ENCODE peak calls at places on chromosome 10, in four cellular contexts. Z is upper lobe of left lung, X is K562, B is stomach. Q is an unnamed sample.

GRCh38 chr10:5234106-5234877 is 37.7 kb downstream of the AKR1C4 start:
- DNase-seq in Z (no peak), X (no peak), B (peak), Q (peak)

GRCh38 chr10:89241491-89242339 is 9.9 kb downstream of the LIPA start:
- DNase-seq in Z (no peak), X (no peak), B (no peak), Q (no peak)

GRCh38 chr10:112991888-112992491 is 41.9 kb downstream of the TCF7L2 start:
- DNase-seq in Z (peak), X (no peak), B (no peak), Q (no peak)

GRCh38 chr10:126387931-126388911 is at the start of gene ADAM12:
- DNase-seq in Z (peak), X (no peak), B (no peak), Q (peak)

GRCh38 chr10:94103902-94104301 is 110.2 kb downstream of the PLCE1 start:
- DNase-seq in Z (no peak), X (no peak), B (no peak), Q (no peak)

GRCh38 chr10:53572799-53573198 is 800.2 kb upstream of the MBL2 start:
- DNase-seq in Z (no peak), X (no peak), B (no peak), Q (no peak)

GRCh38 chr10:115082521-115082920 is 10.6 kb upstream of the ATRNL1 start:
- DNase-seq in Z (no peak), X (no peak), B (no peak), Q (no peak)

GRCh38 chr10:58625070-58625469 is 112.4 kb downstream of the BICC1 start:
- DNase-seq in Z (no peak), X (no peak), B (no peak), Q (no peak)

GRCh38 chr10:115760131-115760530 is 512.9 kb downstream of the GFRA1 start:
- DNase-seq in Z (no peak), X (no peak), B (no peak), Q (no peak)

DNA sequence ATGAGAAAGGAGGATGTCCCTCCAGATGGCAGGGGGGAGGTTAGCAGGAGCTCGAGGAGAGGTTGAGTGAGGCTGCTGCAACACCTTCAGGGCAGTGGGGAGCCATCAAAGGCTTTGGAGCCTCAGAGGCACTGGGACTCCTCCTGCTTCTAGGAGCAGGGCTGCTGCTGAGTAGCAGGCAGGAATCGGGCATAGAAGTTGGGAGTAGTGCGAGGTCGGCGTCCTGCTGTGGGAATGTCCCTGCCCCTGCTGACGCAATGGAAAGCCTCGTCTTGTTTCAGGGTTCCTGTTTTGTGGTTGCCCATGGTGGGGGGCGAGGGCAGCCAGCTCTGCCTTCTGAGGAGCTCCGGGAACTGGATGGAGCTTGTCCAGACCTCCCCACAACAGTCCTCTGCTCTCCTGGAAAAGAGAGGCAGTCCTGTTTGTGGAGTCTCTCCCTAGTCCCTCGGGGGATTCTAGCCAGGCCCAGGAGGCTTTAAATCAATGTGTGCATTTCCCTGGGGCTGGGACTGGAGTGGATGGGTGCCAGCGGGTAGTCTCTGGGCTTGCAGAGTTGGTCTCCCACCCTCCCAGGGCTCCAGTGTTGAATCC is 98.8 kb upstream of the PPIF start:
- DNase-seq in Z (no peak), X (no peak), B (no peak), Q (peak)
- TF ChIP-seq EP300 in Z (no peak), X (no peak), B (peak), Q (peak)

GRCh38 chr10:649798-650690 is 39.4 kb downstream of the DIP2C start:
- DNase-seq in Z (no peak), X (no peak), B (peak), Q (no peak)
- TF ChIP-seq POLR2A in Z (no peak), X (no peak), B (no peak), Q (no peak)

GRCh38 chr10:70362357-70362756 is 20.1 kb downstream of the LRRC20 start:
- DNase-seq in Z (no peak), X (no peak), B (no peak), Q (no peak)

GRCh38 chr10:70364772-70365091 is 17.7 kb downstream of the LRRC20 start:
- DNase-seq in Z (no peak), X (no peak), B (no peak), Q (no peak)

GRCh38 chr10:70367195-70367796 is 15.1 kb downstream of the LRRC20 start:
- DNase-seq in Z (no peak), X (no peak), B (no peak), Q (no peak)

GRCh38 chr10:70363292-70363691 is 19.1 kb downstream of the LRRC20 start:
- DNase-seq in Z (no peak), X (no peak), B (no peak), Q (no peak)

GRCh38 chr10:70364001-70364771 is 18.2 kb downstream of the LRRC20 start:
- DNase-seq in Z (peak), X (peak), B (peak), Q (peak)
- TF ChIP-seq EP300 in Z (peak), X (peak), B (no peak), Q (no peak)

DNA sequence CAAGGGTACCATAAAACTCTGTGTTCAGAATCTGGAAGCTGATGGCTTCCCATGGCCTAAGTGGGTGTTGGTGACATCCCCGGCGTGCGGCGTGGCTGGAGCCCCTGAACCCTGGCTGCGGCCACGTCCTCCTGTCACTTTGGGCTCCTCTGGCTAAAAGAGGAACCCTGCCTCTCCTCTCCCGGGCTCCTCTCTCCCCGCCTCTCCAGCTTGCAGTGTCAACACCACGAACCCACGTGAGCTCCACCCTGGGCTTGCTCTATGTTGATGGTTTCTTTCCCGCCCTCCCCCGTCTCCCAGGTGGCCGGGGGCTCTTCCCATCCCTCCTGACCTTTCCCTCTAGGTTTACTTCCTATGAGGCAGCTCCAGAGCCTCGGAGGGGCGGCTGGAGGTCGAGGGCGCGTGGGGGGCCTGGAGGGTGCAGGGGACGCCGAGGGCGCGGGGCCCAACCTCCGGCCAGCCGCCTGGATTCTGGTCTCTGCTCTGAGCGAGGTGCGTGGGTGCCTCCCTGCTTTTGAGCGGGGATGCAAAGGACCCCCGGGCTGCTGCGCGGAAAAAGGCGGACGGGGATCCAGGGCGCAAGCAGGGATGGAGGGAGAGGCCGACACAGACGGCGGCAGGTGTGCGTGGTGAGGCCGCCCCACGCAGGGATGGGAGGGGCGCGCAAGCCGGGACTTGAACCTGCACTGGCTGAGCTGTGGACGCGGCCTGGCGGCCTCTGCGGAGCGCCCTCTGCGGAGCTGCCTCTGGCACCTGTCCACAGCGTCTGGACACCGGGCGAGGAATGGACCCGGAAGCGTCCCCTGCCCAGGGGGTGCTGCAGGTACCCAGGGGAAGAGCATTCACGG is 115.5 kb upstream of the DIP2C start:
- DNase-seq in Z (peak), X (no peak), B (no peak), Q (no peak)
- TF ChIP-seq POLR2A in Z (no peak), X (no peak), B (no peak), Q (no peak)

GRCh38 chr10:16967000-16967865 is 150.0 kb upstream of the RSU1 start:
- DNase-seq in Z (no peak), X (no peak), B (no peak), Q (no peak)

GRCh38 chr10:16965740-16966447 is 148.7 kb upstream of the RSU1 start:
- DNase-seq in Z (no peak), X (no peak), B (no peak), Q (peak)

GRCh38 chr10:16967866-16968721 is 150.9 kb upstream of the RSU1 start:
- DNase-seq in Z (no peak), X (no peak), B (no peak), Q (no peak)

GRCh38 chr10:16965242-16965620 is 148.0 kb upstream of the RSU1 start:
- DNase-seq in Z (no peak), X (no peak), B (no peak), Q (no peak)

DNA sequence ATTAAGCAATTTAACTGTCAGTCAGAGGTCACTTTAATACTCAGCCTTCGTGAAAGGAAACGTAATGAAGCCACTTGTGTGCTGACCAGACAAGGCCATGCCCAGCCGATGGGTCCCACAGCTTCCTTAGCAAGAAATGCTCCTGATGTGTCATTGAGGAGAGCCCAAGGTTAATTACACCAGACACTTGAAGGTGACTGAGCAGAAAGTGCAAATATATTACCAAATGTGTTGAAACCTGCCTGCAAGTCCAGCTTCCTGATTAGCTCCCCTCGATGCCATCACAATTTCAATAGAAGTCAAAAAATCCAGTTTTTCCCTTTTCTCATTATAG is 151.5 kb upstream of the RSU1 start:
- DNase-seq in Z (no peak), X (no peak), B (no peak), Q (no peak)
- TF ChIP-seq EP300 in Z (no peak), X (no peak), B (no peak), Q (no peak)